ENCODE peak calls at places on chromosomes 2 and 18, in eight cellular contexts. E is right lobe of liver, G is tibial nerve, K is aorta, V is astrocyte, N is BE2C, F is SK-N-SH, T is HAP-1. A is an unnamed sample. For H3K4me1, the result is how much of the 10 kb centered on the place peaks cover.

GRCh38 chr2:77391119-77391518 is 131.1 kb downstream of the LRRTM4 start:
- DNase-seq in K (no peak), T (no peak), F (no peak), N (peak), E (no peak), V (no peak), G (no peak), A (no peak)

GRCh38 chr2:168624028-168624427 is 168.0 kb downstream of the CERS6 start:
- DNase-seq in V (no peak), E (no peak), G (no peak), K (no peak), N (no peak), F (no peak), T (no peak), A (no peak)

GRCh38 chr2:40751981-40752380 is 300.1 kb upstream of the SLC8A1 start:
- DNase-seq in N (no peak), E (no peak), V (no peak), T (no peak), F (no peak), G (no peak), K (no peak), A (no peak)

GRCh38 chr2:30447149-30448045 is at the start of gene LCLAT1:
- DNase-seq in K (peak), T (peak), F (peak), V (peak), E (peak), G (peak), N (peak), A (peak)

GRCh38 chr2:186592137-186592875 is 2.5 kb downstream of the ITGAV start:
- DNase-seq in F (no peak), K (no peak), E (no peak), V (peak), G (no peak), N (no peak), T (no peak), A (no peak)

GRCh38 chr2:146193619-146194018 is 1651.2 kb upstream of the ACVR2A start:
- DNase-seq in E (no peak), F (no peak), G (no peak), V (no peak), K (no peak), T (no peak), N (no peak), A (no peak)

GRCh38 chr2:178392215-178392614 is 58.8 kb downstream of the PRKRA start:
- DNase-seq in K (no peak), F (no peak), G (no peak), T (no peak), N (no peak), V (peak), E (no peak), A (no peak)

GRCh38 chr18:54358495-54358793 is 738 bp downstream of the C18orf54 start:
- DNase-seq in N (no peak), T (peak), F (no peak), V (no peak), G (no peak), E (peak), K (no peak), A (no peak)

GRCh38 chr2:113831156-113831555 is 58.7 kb upstream of the ACTR3 start:
- DNase-seq in F (no peak), E (no peak), K (no peak), G (no peak), V (peak), N (no peak), T (no peak), A (no peak)

GRCh38 chr2:10300997-10301945 is 1.4 kb upstream of the HPCAL1 start:
- DNase-seq in V (no peak), K (peak), F (no peak), T (no peak), N (no peak), E (peak), G (no peak), A (no peak)

GRCh38 chr18:8937112-8937641 is 165.3 kb upstream of the NDUFV2 start:
- DNase-seq in G (no peak), V (peak), K (no peak), E (no peak), F (no peak), T (no peak), N (no peak), A (no peak)

GRCh38 chr18:8930990-8931648 is 171.4 kb upstream of the NDUFV2 start:
- DNase-seq in G (no peak), N (no peak), F (no peak), T (no peak), V (peak), E (no peak), K (no peak), A (no peak)

GRCh38 chr18:8936646-8937045 is 165.9 kb upstream of the NDUFV2 start:
- DNase-seq in G (no peak), T (no peak), E (no peak), V (no peak), F (no peak), N (no peak), K (no peak), A (no peak)

GRCh38 chr18:8932866-8933265 is 169.6 kb upstream of the NDUFV2 start:
- DNase-seq in V (no peak), T (no peak), K (no peak), G (no peak), F (no peak), N (no peak), E (no peak), A (no peak)

GRCh38 chr18:8933714-8934284 is 168.7 kb upstream of the NDUFV2 start:
- DNase-seq in E (no peak), N (no peak), V (peak), K (no peak), F (no peak), T (peak), G (no peak), A (no peak)
- H3K4me1 ChIP-seq in E (under half), N (under half), V (under half), K (under half), F (under half), T (under half), G (under half), A (under half)

DNA sequence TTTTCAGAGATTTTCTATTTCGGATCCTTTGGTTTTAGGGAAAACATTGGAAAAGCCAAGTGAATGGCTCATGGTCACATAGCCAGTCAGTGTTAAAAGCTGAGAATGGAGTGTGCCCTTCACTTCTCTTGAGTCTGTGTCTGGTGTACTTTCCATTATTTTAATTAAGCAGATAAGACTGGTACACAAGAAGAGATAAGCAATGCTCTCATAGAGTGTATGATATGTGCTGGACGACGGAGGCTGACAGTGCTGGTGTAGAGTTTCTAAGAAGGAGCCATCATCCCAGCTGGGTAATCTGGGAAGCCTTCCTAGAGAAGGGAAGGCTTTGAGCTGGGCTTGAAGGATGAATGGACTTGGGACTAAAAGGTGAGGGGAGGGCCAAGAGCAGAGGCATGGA is 93.3 kb downstream of the SPTBN1 start:
- DNase-seq in K (no peak), G (no peak), N (peak), E (no peak), F (peak), V (no peak), T (no peak), A (no peak)
- H3K4me1 ChIP-seq in K (under half), G (under half), N (under half), E (under half), F (under half), V (under half), T (under half), A (under half)

GRCh38 chr2:174339971-174340399 is 5.2 kb downstream of the SP9 start:
- DNase-seq in K (peak), E (no peak), F (no peak), T (no peak), V (no peak), N (no peak), G (no peak), A (no peak)

GRCh38 chr2:174341301-174341994 is 6.7 kb downstream of the SP9 start:
- DNase-seq in G (peak), N (peak), T (peak), V (peak), E (peak), F (peak), K (peak), A (peak)

GRCh38 chr2:174339571-174339966 is 4.8 kb downstream of the SP9 start:
- DNase-seq in T (no peak), V (no peak), F (no peak), E (no peak), K (no peak), N (no peak), G (no peak), A (no peak)

GRCh38 chr2:174341995-174342571 is 7.3 kb downstream of the SP9 start:
- DNase-seq in K (peak), F (peak), T (no peak), N (no peak), E (no peak), V (no peak), G (no peak), A (no peak)

DNA sequence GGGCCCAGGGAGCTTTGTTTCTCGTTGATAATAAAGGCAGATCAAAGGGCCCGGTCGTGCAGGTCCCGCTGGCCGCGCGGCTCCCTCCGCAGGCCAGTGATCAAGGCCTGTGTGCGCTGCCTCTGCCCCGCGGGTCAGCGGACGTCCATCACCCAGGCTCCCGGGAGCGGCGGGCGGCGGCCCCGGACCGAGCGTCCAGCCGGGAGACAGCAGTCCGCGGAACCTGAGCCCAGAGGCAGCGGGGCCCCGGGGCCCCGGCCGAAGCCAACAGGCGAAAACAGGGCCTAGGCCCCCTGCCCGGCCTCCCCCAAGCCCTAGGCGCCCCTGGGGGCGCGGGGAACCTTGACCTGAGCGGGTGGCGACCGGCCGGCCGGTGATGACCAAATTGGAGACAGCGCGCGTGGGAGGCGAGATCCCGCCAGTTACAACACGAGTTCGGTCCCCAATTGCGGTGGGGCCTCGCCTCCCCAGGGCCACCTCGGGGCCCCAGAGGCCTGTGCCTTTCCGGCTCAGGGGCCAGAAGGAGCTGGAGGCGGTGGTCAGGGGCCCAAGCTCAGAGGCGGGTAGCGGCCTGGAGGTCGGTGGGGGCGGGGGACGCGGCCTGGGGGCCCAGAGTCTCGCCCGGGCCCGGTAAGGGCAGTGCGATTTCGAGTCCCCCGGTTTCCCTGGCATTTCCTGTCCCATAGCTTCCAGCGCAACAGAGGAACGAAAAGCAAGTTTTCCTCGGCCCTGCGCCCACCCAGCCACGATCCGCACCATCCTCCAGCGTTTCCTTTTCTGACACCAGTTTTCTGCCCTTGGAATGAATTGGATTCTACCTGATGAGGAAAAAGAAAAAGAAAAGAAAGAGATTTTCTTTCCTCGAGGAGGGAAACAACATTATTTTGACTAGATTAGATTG is 5.9 kb downstream of the SP9 start:
- DNase-seq in K (peak), V (no peak), E (no peak), N (no peak), G (no peak), T (no peak), F (peak), A (peak)
- H3K4me1 ChIP-seq in K (under half), V (under half), E (under half), N (under half), G (under half), T (under half), F (under half), A (under half)

DNA sequence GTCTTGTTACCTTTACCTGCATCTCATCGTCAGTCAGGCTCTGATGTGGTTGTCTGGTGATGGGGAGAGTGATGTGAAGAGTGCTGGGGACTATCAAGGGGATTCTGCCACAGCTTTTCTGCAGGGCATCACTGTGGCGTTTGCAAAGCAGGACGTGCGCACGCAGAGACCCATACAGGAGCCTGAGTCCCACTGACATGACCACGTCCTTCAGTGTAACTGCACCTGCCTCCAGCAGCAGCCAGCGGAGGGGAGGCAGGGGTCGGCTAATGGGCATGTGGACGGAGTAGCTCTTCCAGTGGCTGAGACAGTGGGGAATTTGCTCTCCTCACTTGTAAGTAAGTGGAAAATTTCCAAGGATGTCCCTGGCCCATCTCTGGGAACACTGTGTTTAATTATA is 6.5 kb downstream of the ALKAL2 start:
- DNase-seq in K (no peak), V (no peak), E (no peak), T (no peak), G (no peak), F (no peak), N (no peak), A (no peak)
- H3K4me1 ChIP-seq in K (under half), V (under half), E (under half), T (under half), G (under half), F (under half), N (under half), A (under half)

GRCh38 chr2:222912776-222913175 is 51.9 kb downstream of the ACSL3 start:
- DNase-seq in N (no peak), K (no peak), V (no peak), F (no peak), T (no peak), G (no peak), E (no peak), A (no peak)
- H3K4me1 ChIP-seq in N (under half), K (under half), V (under half), F (under half), T (under half), G (under half), E (under half), A (under half)

GRCh38 chr2:177261115-177261779 is 3.3 kb downstream of the NFE2L2 start:
- DNase-seq in G (no peak), V (no peak), T (no peak), F (no peak), E (no peak), K (no peak), N (no peak), A (no peak)
- H3K4me1 ChIP-seq in G (under half), V (under half), T (under half), F (under half), E (under half), K (under half), N (under half), A (under half)